ENCODE peak calls at places on chromosomes 6 and 20, in four cellular contexts. One of them, this sample, is unnamed. For H3K9me3, the result is how much of the 10 kb centered on the place peaks cover.

GRCh38 chr6:43489277-43490072 is 12.1 kb downstream of the TJAP1 start:
- DNase-seq in ovary: no peak
- DNase-seq in Peyer's patch: no peak
- DNase-seq in prostate gland: no peak
- DNase-seq in this sample: no peak

GRCh38 chr20:18031050-18031449 is 26.7 kb downstream of the OVOL2 start:
- DNase-seq in Peyer's patch: no peak
- DNase-seq in prostate gland: no peak
- DNase-seq in ovary: no peak
- DNase-seq in this sample: no peak

GRCh38 chr6:143940011-143940597 is 68.0 kb downstream of the PLAGL1 start:
- DNase-seq in ovary: peak
- DNase-seq in prostate gland: no peak
- DNase-seq in Peyer's patch: peak
- DNase-seq in this sample: peak

GRCh38 chr6:61887425-61887824 is 398.6 kb downstream of the KHDRBS2 start:
- DNase-seq in Peyer's patch: no peak
- DNase-seq in prostate gland: no peak
- DNase-seq in ovary: no peak
- DNase-seq in this sample: no peak

GRCh38 chr6:162343196-162343901 is 384.2 kb downstream of the PRKN start:
- DNase-seq in ovary: no peak
- DNase-seq in prostate gland: no peak
- DNase-seq in Peyer's patch: no peak
- DNase-seq in this sample: no peak

GRCh38 chr6:106792536-106793236 is 163.3 kb downstream of the QRSL1 start:
- DNase-seq in ovary: no peak
- DNase-seq in prostate gland: no peak
- DNase-seq in Peyer's patch: no peak
- DNase-seq in this sample: no peak

GRCh38 chr6:12760911-12761310 is 44.3 kb downstream of the PHACTR1 start:
- DNase-seq in prostate gland: no peak
- DNase-seq in ovary: no peak
- DNase-seq in Peyer's patch: no peak
- DNase-seq in this sample: no peak

GRCh38 chr6:49004806-49005205 is 458.2 kb downstream of the MMUT start:
- DNase-seq in Peyer's patch: no peak
- DNase-seq in ovary: no peak
- DNase-seq in prostate gland: no peak
- DNase-seq in this sample: no peak

GRCh38 chr20:18428490-18429173 is 38.2 kb downstream of the DZANK1 start:
- DNase-seq in prostate gland: no peak
- DNase-seq in Peyer's patch: peak
- DNase-seq in ovary: peak
- DNase-seq in this sample: no peak

GRCh38 chr20:10217517-10218410 is 866 bp upstream of the SNAP25 start:
- DNase-seq in ovary: peak
- DNase-seq in Peyer's patch: no peak
- DNase-seq in prostate gland: peak
- DNase-seq in this sample: no peak

GRCh38 chr6:109867970-109868358 is 110.1 kb upstream of the GPR6 start:
- DNase-seq in ovary: peak
- DNase-seq in prostate gland: no peak
- DNase-seq in Peyer's patch: no peak
- DNase-seq in this sample: no peak

GRCh38 chr20:3250091-3250504 is 11.1 kb upstream of the SLC4A11 start:
- DNase-seq in Peyer's patch: no peak
- DNase-seq in prostate gland: no peak
- DNase-seq in ovary: no peak
- DNase-seq in this sample: no peak

GRCh38 chr20:62685781-62686555 is 22.7 kb upstream of the NTSR1 start:
- DNase-seq in Peyer's patch: peak
- DNase-seq in ovary: no peak
- DNase-seq in prostate gland: peak
- DNase-seq in this sample: no peak

GRCh38 chr6:152572395-152573061 is 64.6 kb downstream of the SYNE1 start:
- DNase-seq in Peyer's patch: no peak
- DNase-seq in ovary: no peak
- DNase-seq in prostate gland: peak
- DNase-seq in this sample: no peak

GRCh38 chr20:22582960-22583772 is 1.2 kb downstream of the FOXA2 start:
- DNase-seq in prostate gland: no peak
- DNase-seq in ovary: no peak
- DNase-seq in Peyer's patch: no peak
- DNase-seq in this sample: no peak

GRCh38 chr6:138372711-138373463 is 4.8 kb upstream of the SMIM28 start:
- DNase-seq in prostate gland: no peak
- DNase-seq in ovary: no peak
- DNase-seq in Peyer's patch: no peak
- DNase-seq in this sample: no peak

GRCh38 chr6:125512621-125513020 is 210.9 kb upstream of the HDDC2 start:
- DNase-seq in ovary: no peak
- DNase-seq in Peyer's patch: no peak
- DNase-seq in prostate gland: no peak
- DNase-seq in this sample: peak

GRCh38 chr6:90109141-90109540 is 187.5 kb downstream of the BACH2 start:
- DNase-seq in Peyer's patch: peak
- DNase-seq in ovary: no peak
- DNase-seq in prostate gland: no peak
- DNase-seq in this sample: no peak

GRCh38 chr20:14634666-14635065 is 297.3 kb upstream of the FLRT3 start:
- DNase-seq in ovary: no peak
- DNase-seq in prostate gland: no peak
- DNase-seq in Peyer's patch: no peak
- DNase-seq in this sample: no peak

GRCh38 chr6:30985490-30985889 is 2.0 kb downstream of the MUC21 start:
- DNase-seq in ovary: no peak
- DNase-seq in Peyer's patch: no peak
- DNase-seq in prostate gland: no peak
- DNase-seq in this sample: no peak

GRCh38 chr20:34526466-34526865 is 10.2 kb downstream of the DYNLRB1 start:
- DNase-seq in ovary: no peak
- DNase-seq in Peyer's patch: peak
- DNase-seq in prostate gland: no peak
- DNase-seq in this sample: no peak

GRCh38 chr20:36836591-36837329 is 39.2 kb upstream of the TLDC2 start:
- DNase-seq in prostate gland: no peak
- DNase-seq in Peyer's patch: peak
- DNase-seq in ovary: peak
- DNase-seq in this sample: peak

GRCh38 chr20:7015257-7015656 is 247.8 kb downstream of the BMP2 start:
- DNase-seq in prostate gland: no peak
- DNase-seq in Peyer's patch: no peak
- DNase-seq in ovary: no peak
- DNase-seq in this sample: no peak

GRCh38 chr6:7129784-7130569 is 22.2 kb downstream of the RREB1 start:
- DNase-seq in prostate gland: no peak
- DNase-seq in ovary: no peak
- DNase-seq in Peyer's patch: no peak
- DNase-seq in this sample: no peak

GRCh38 chr20:5002077-5002413 is 735 bp upstream of the SLC23A2 start:
- DNase-seq in ovary: no peak
- DNase-seq in Peyer's patch: no peak
- DNase-seq in prostate gland: no peak
- DNase-seq in this sample: no peak

GRCh38 chr6:156662025-156662445 is 115.1 kb upstream of the ARID1B start:
- DNase-seq in Peyer's patch: peak
- DNase-seq in prostate gland: no peak
- DNase-seq in ovary: no peak
- DNase-seq in this sample: peak

GRCh38 chr6:163867518-163868292 is 453.2 kb downstream of the QKI start:
- DNase-seq in Peyer's patch: no peak
- DNase-seq in prostate gland: no peak
- DNase-seq in ovary: no peak
- DNase-seq in this sample: no peak

GRCh38 chr6:133621751-133622150 is 267.2 kb upstream of the TCF21 start:
- DNase-seq in Peyer's patch: no peak
- DNase-seq in prostate gland: no peak
- DNase-seq in ovary: no peak
- DNase-seq in this sample: no peak

GRCh38 chr6:12092762-12093161 is 80.7 kb downstream of the HIVEP1 start:
- DNase-seq in prostate gland: no peak
- DNase-seq in ovary: no peak
- DNase-seq in Peyer's patch: no peak
- DNase-seq in this sample: no peak

GRCh38 chr6:170048615-170049256 is 242.1 kb downstream of the DLL1 start:
- DNase-seq in prostate gland: no peak
- DNase-seq in Peyer's patch: peak
- DNase-seq in ovary: peak
- DNase-seq in this sample: no peak

GRCh38 chr6:5705256-5705655 is 301.5 kb downstream of the NRN1 start:
- DNase-seq in ovary: no peak
- DNase-seq in Peyer's patch: no peak
- DNase-seq in prostate gland: no peak
- DNase-seq in this sample: no peak

GRCh38 chr20:50455656-50456451 is 54.3 kb upstream of the PTPN1 start:
- DNase-seq in ovary: no peak
- DNase-seq in prostate gland: no peak
- DNase-seq in Peyer's patch: no peak
- DNase-seq in this sample: no peak

GRCh38 chr6:11890849-11891248 is 112.2 kb upstream of the ADTRP start:
- DNase-seq in ovary: no peak
- DNase-seq in prostate gland: no peak
- DNase-seq in Peyer's patch: no peak
- DNase-seq in this sample: no peak

GRCh38 chr6:125674230-125674629 is 75.2 kb upstream of the HEY2 start:
- DNase-seq in prostate gland: no peak
- DNase-seq in ovary: no peak
- DNase-seq in Peyer's patch: no peak
- DNase-seq in this sample: no peak

GRCh38 chr20:24405810-24406209 is 63.6 kb upstream of the SYNDIG1 start:
- DNase-seq in ovary: no peak
- DNase-seq in prostate gland: no peak
- DNase-seq in Peyer's patch: no peak
- DNase-seq in this sample: no peak

GRCh38 chr20:48397689-48398005 is 430.2 kb downstream of the PREX1 start:
- DNase-seq in ovary: peak
- DNase-seq in prostate gland: no peak
- DNase-seq in Peyer's patch: no peak
- DNase-seq in this sample: no peak

DNA sequence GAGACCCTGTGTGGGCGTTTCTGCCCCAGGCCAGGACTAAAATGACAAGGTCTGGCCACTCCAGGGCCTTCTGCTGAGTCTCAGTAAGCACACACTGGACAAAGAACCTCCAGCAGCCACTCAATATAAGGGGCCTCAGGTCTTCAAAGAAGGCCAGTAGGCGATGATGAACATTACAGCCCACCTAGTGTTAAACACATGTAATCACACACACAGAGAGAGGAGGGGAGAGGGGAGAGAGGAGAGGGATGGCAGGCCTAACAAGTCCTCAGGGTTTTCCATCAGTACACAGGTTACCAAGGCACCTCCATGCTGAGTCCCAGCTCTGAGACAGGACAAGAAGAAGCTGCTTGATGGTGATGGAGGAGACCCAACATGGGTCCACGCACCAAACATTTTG is 325.6 kb downstream of the PTPRT start:
- DNase-seq in Peyer's patch: no peak
- DNase-seq in prostate gland: no peak
- DNase-seq in ovary: no peak
- DNase-seq in this sample: no peak
- TF ChIP-seq CTCF in Peyer's patch: no peak
- TF ChIP-seq CTCF in prostate gland: no peak
- TF ChIP-seq CTCF in ovary: no peak
- TF ChIP-seq CTCF in this sample: no peak

DNA sequence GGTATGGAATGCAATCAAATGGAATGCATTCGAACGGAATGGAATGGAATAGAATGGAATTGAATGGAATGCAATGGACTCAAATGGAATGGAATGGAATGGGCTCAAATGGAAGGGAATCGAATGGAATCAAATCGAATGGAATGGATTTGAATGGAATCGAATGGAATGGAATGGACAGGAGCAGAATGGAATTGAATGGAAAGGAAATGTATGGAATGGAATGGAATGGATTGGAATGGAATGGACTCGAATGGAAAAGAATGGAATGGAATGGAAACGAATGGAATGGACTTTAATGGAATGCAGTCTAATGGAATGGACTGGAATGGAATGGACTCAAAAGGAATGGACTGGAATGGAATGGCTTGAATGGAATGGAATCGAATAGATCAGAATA is 18.3 kb upstream of the DEFB115 start:
- DNase-seq in ovary: no peak
- DNase-seq in Peyer's patch: no peak
- DNase-seq in prostate gland: no peak
- DNase-seq in this sample: no peak
- H3K9me3 ChIP-seq in ovary: under half
- H3K9me3 ChIP-seq in Peyer's patch: half or more
- H3K9me3 ChIP-seq in prostate gland: under half
- H3K9me3 ChIP-seq in this sample: half or more

GRCh38 chr6:33616113-33616512 is 5.0 kb upstream of the ITPR3 start:
- DNase-seq in ovary: no peak
- DNase-seq in prostate gland: no peak
- DNase-seq in Peyer's patch: no peak
- DNase-seq in this sample: no peak
- TF ChIP-seq CTCF in ovary: no peak
- TF ChIP-seq CTCF in prostate gland: no peak
- TF ChIP-seq CTCF in Peyer's patch: no peak
- TF ChIP-seq CTCF in this sample: no peak

GRCh38 chr6:22783921-22784320 is 214.6 kb downstream of the HDGFL1 start:
- DNase-seq in ovary: no peak
- DNase-seq in prostate gland: no peak
- DNase-seq in Peyer's patch: no peak
- DNase-seq in this sample: no peak

GRCh38 chr6:22788038-22788437 is 218.7 kb downstream of the HDGFL1 start:
- DNase-seq in ovary: no peak
- DNase-seq in Peyer's patch: no peak
- DNase-seq in prostate gland: no peak
- DNase-seq in this sample: no peak

GRCh38 chr6:22784611-22785010 is 215.2 kb downstream of the HDGFL1 start:
- DNase-seq in Peyer's patch: no peak
- DNase-seq in ovary: no peak
- DNase-seq in prostate gland: no peak
- DNase-seq in this sample: no peak

GRCh38 chr6:22789315-22789714 is 219.9 kb downstream of the HDGFL1 start:
- DNase-seq in ovary: no peak
- DNase-seq in prostate gland: no peak
- DNase-seq in Peyer's patch: no peak
- DNase-seq in this sample: no peak

DNA sequence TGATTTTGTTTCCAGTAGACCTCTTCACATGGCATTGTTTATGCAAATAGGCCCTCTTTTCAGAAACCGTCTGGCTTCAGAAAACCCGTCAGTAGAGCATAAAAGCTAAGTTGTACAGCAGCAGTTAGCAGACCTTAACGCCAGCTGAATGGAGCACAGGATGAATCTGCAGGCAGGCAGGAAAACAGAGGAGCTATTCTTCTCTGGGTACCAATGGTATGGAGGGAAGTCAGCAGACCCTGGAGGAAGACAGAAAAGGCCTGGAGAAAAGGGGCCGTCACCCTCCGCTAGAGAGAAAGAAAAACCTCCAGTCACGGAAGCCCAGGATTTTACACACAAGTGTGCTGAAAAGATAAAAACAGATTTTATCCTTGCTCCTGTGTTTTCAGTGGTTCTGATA is 215.7 kb downstream of the HDGFL1 start:
- DNase-seq in prostate gland: no peak
- DNase-seq in ovary: no peak
- DNase-seq in Peyer's patch: no peak
- DNase-seq in this sample: no peak
- H3K9me3 ChIP-seq in prostate gland: under half
- H3K9me3 ChIP-seq in ovary: under half
- H3K9me3 ChIP-seq in Peyer's patch: under half
- H3K9me3 ChIP-seq in this sample: under half

This sample was measured in OCI-LY7.